ENCODE peak calls at places on chromosomes 6 and 20, in four cellular contexts. One of them, this sample, is unnamed.

GRCh38 chr20:51624157-51624731 is 81.7 kb upstream of the NFATC2 start:
- DNase-seq in AG10803: peak
- DNase-seq in NCI-H2171: peak
- DNase-seq in lung: peak
- DNase-seq in this sample: peak

GRCh38 chr6:91730710-91731109 is 1143.8 kb upstream of the MAP3K7 start:
- DNase-seq in NCI-H2171: no peak
- DNase-seq in AG10803: no peak
- DNase-seq in lung: no peak
- DNase-seq in this sample: no peak

GRCh38 chr6:105786890-105787655 is 299.1 kb upstream of the PRDM1 start:
- DNase-seq in lung: no peak
- DNase-seq in AG10803: no peak
- DNase-seq in NCI-H2171: no peak
- DNase-seq in this sample: no peak

GRCh38 chr6:155177369-155177961 is 86.3 kb upstream of the CLDN20 start:
- DNase-seq in AG10803: peak
- DNase-seq in NCI-H2171: peak
- DNase-seq in lung: no peak
- DNase-seq in this sample: peak

GRCh38 chr20:62052842-62053464 is 12.7 kb downstream of the TAF4 start:
- DNase-seq in NCI-H2171: no peak
- DNase-seq in lung: no peak
- DNase-seq in AG10803: no peak
- DNase-seq in this sample: no peak

GRCh38 chr20:34024733-34025351 is 31.1 kb downstream of the RALY start:
- DNase-seq in lung: no peak
- DNase-seq in AG10803: no peak
- DNase-seq in NCI-H2171: no peak
- DNase-seq in this sample: no peak

GRCh38 chr20:44097521-44098255 is 89.3 kb downstream of the JPH2 start:
- DNase-seq in lung: no peak
- DNase-seq in AG10803: no peak
- DNase-seq in NCI-H2171: no peak
- DNase-seq in this sample: no peak

GRCh38 chr6:86529635-86530034 is 407.7 kb upstream of the HTR1E start:
- DNase-seq in NCI-H2171: no peak
- DNase-seq in AG10803: no peak
- DNase-seq in lung: no peak
- DNase-seq in this sample: no peak

GRCh38 chr6:44538131-44538835 is 150.8 kb downstream of the CDC5L start:
- DNase-seq in AG10803: no peak
- DNase-seq in lung: no peak
- DNase-seq in NCI-H2171: no peak
- DNase-seq in this sample: no peak

GRCh38 chr6:167000759-167001158 is 1.6 kb downstream of the CEP43 start:
- DNase-seq in NCI-H2171: no peak
- DNase-seq in lung: no peak
- DNase-seq in AG10803: no peak
- DNase-seq in this sample: no peak